ENCODE peak calls at places on chromosomes 11 and 22, in ten cellular contexts. One of them, this sample, is unnamed.

GRCh38 chr22:44406581-44407403 is 91.2 kb downstream of the RTL6 start:
- DNase-seq in cardiac fibroblast: no peak
- DNase-seq in AG09309: peak
- DNase-seq in OCI-LY7: no peak
- DNase-seq in RWPE1: no peak
- DNase-seq in stomach: no peak
- DNase-seq in gastrocnemius medialis: no peak
- DNase-seq in adrenal gland: no peak
- DNase-seq in A549: no peak
- DNase-seq in GM23338: peak
- DNase-seq in this sample: no peak

GRCh38 chr11:65113839-65114238 is 2.2 kb downstream of the TM7SF2 start:
- DNase-seq in A549: no peak
- DNase-seq in OCI-LY7: no peak
- DNase-seq in adrenal gland: peak
- DNase-seq in RWPE1: no peak
- DNase-seq in cardiac fibroblast: no peak
- DNase-seq in gastrocnemius medialis: no peak
- DNase-seq in GM23338: no peak
- DNase-seq in AG09309: no peak
- DNase-seq in stomach: no peak
- DNase-seq in this sample: no peak

GRCh38 chr11:69984457-69985261 is 93.5 kb upstream of the ANO1 start:
- DNase-seq in gastrocnemius medialis: no peak
- DNase-seq in OCI-LY7: no peak
- DNase-seq in GM23338: peak
- DNase-seq in RWPE1: no peak
- DNase-seq in adrenal gland: no peak
- DNase-seq in stomach: no peak
- DNase-seq in AG09309: no peak
- DNase-seq in cardiac fibroblast: no peak
- DNase-seq in A549: no peak
- DNase-seq in this sample: no peak

GRCh38 chr11:3002346-3002745 is 10.2 kb upstream of the NAP1L4 start:
- DNase-seq in GM23338: no peak
- DNase-seq in A549: no peak
- DNase-seq in cardiac fibroblast: no peak
- DNase-seq in adrenal gland: peak
- DNase-seq in gastrocnemius medialis: no peak
- DNase-seq in OCI-LY7: no peak
- DNase-seq in RWPE1: no peak
- DNase-seq in stomach: peak
- DNase-seq in AG09309: no peak
- DNase-seq in this sample: no peak

GRCh38 chr11:19980957-19981669 is 179.2 kb downstream of the DBX1 start:
- DNase-seq in AG09309: peak
- DNase-seq in OCI-LY7: no peak
- DNase-seq in RWPE1: no peak
- DNase-seq in cardiac fibroblast: peak
- DNase-seq in A549: no peak
- DNase-seq in gastrocnemius medialis: no peak
- DNase-seq in stomach: no peak
- DNase-seq in GM23338: no peak
- DNase-seq in adrenal gland: no peak
- DNase-seq in this sample: no peak

GRCh38 chr11:134751161-134751560 is 339.1 kb upstream of the B3GAT1 start:
- DNase-seq in RWPE1: no peak
- DNase-seq in A549: no peak
- DNase-seq in gastrocnemius medialis: no peak
- DNase-seq in adrenal gland: no peak
- DNase-seq in AG09309: no peak
- DNase-seq in GM23338: no peak
- DNase-seq in stomach: no peak
- DNase-seq in cardiac fibroblast: no peak
- DNase-seq in OCI-LY7: no peak
- DNase-seq in this sample: no peak

GRCh38 chr11:130518164-130518563 is 69.7 kb downstream of the ADAMTS15 start:
- DNase-seq in GM23338: no peak
- DNase-seq in gastrocnemius medialis: no peak
- DNase-seq in RWPE1: no peak
- DNase-seq in stomach: no peak
- DNase-seq in adrenal gland: no peak
- DNase-seq in AG09309: no peak
- DNase-seq in OCI-LY7: no peak
- DNase-seq in A549: no peak
- DNase-seq in cardiac fibroblast: no peak
- DNase-seq in this sample: no peak

GRCh38 chr22:41589260-41589600 is 410 bp downstream of the PMM1 start:
- DNase-seq in A549: no peak
- DNase-seq in OCI-LY7: peak
- DNase-seq in AG09309: no peak
- DNase-seq in cardiac fibroblast: peak
- DNase-seq in adrenal gland: peak
- DNase-seq in gastrocnemius medialis: no peak
- DNase-seq in RWPE1: no peak
- DNase-seq in stomach: peak
- DNase-seq in GM23338: peak
- DNase-seq in this sample: no peak

GRCh38 chr22:46577361-46578249 is 40.2 kb upstream of the CELSR1 start:
- DNase-seq in adrenal gland: peak
- DNase-seq in GM23338: no peak
- DNase-seq in OCI-LY7: no peak
- DNase-seq in RWPE1: no peak
- DNase-seq in cardiac fibroblast: no peak
- DNase-seq in stomach: no peak
- DNase-seq in AG09309: no peak
- DNase-seq in gastrocnemius medialis: no peak
- DNase-seq in A549: no peak
- DNase-seq in this sample: no peak

GRCh38 chr11:30508594-30508993 is 77.6 kb downstream of the MPPED2 start:
- DNase-seq in AG09309: no peak
- DNase-seq in gastrocnemius medialis: no peak
- DNase-seq in OCI-LY7: no peak
- DNase-seq in adrenal gland: no peak
- DNase-seq in cardiac fibroblast: no peak
- DNase-seq in A549: no peak
- DNase-seq in RWPE1: no peak
- DNase-seq in stomach: no peak
- DNase-seq in GM23338: no peak
- DNase-seq in this sample: no peak

GRCh38 chr11:104968365-104968855 is at the start of gene CASP4:
- DNase-seq in adrenal gland: no peak
- DNase-seq in A549: peak
- DNase-seq in gastrocnemius medialis: no peak
- DNase-seq in RWPE1: peak
- DNase-seq in cardiac fibroblast: peak
- DNase-seq in stomach: no peak
- DNase-seq in AG09309: peak
- DNase-seq in OCI-LY7: peak
- DNase-seq in GM23338: no peak
- DNase-seq in this sample: no peak

GRCh38 chr11:116501728-116502127 is 271.1 kb downstream of the BUD13 start:
- DNase-seq in OCI-LY7: no peak
- DNase-seq in cardiac fibroblast: no peak
- DNase-seq in stomach: no peak
- DNase-seq in A549: no peak
- DNase-seq in AG09309: no peak
- DNase-seq in gastrocnemius medialis: no peak
- DNase-seq in adrenal gland: no peak
- DNase-seq in RWPE1: no peak
- DNase-seq in GM23338: no peak
- DNase-seq in this sample: no peak

DNA sequence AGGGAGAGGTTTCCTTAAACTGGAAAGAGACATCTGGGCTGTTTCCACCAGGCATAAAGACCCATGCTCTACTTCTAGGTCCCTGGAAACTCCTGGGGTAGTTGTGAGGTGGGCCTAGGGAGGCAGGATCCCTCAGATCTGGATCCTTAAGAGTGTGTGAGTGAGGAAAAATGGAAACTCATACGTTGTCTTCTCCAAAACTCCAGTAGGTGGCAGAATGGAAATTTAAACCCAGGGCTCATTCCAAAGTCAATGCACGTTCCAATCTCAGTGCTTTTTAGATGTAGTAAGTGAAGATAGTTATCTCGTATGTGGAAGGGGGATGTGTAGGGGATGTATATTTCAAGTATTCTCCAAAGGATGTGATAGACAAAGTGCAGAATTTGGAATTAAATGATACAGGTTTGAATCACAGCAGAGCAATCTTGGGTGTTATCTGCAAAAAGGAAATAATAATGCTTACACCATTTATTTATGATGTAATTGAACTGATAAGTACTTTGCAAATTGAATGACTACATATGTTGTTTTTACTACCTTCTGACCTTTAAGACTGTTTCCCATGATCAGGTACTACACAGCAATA is 13.1 kb upstream of the MMP1 start:
- DNase-seq in adrenal gland: no peak
- DNase-seq in cardiac fibroblast: peak
- DNase-seq in stomach: no peak
- DNase-seq in A549: peak
- DNase-seq in RWPE1: no peak
- DNase-seq in GM23338: peak
- DNase-seq in AG09309: no peak
- DNase-seq in OCI-LY7: no peak
- DNase-seq in gastrocnemius medialis: no peak
- DNase-seq in this sample: no peak
- TF ChIP-seq CTCF in adrenal gland: no peak
- TF ChIP-seq CTCF in cardiac fibroblast: peak
- TF ChIP-seq CTCF in stomach: no peak
- TF ChIP-seq CTCF in A549: peak
- TF ChIP-seq CTCF in RWPE1: peak
- TF ChIP-seq CTCF in GM23338: peak
- TF ChIP-seq CTCF in AG09309: peak
- TF ChIP-seq CTCF in OCI-LY7: peak
- TF ChIP-seq CTCF in gastrocnemius medialis: no peak
- TF ChIP-seq CTCF in this sample: no peak

GRCh38 chr11:121416909-121417567 is 35.1 kb upstream of the SORL1 start:
- DNase-seq in A549: no peak
- DNase-seq in stomach: peak
- DNase-seq in adrenal gland: peak
- DNase-seq in gastrocnemius medialis: peak
- DNase-seq in cardiac fibroblast: peak
- DNase-seq in OCI-LY7: peak
- DNase-seq in GM23338: no peak
- DNase-seq in AG09309: peak
- DNase-seq in RWPE1: peak
- DNase-seq in this sample: peak

GRCh38 chr11:121415861-121416260 is 36.3 kb upstream of the SORL1 start:
- DNase-seq in adrenal gland: peak
- DNase-seq in OCI-LY7: no peak
- DNase-seq in stomach: no peak
- DNase-seq in A549: no peak
- DNase-seq in gastrocnemius medialis: no peak
- DNase-seq in RWPE1: peak
- DNase-seq in GM23338: no peak
- DNase-seq in cardiac fibroblast: peak
- DNase-seq in AG09309: no peak
- DNase-seq in this sample: no peak

GRCh38 chr11:121412000-121412587 is 40.0 kb upstream of the SORL1 start:
- DNase-seq in gastrocnemius medialis: no peak
- DNase-seq in cardiac fibroblast: no peak
- DNase-seq in AG09309: no peak
- DNase-seq in OCI-LY7: no peak
- DNase-seq in GM23338: no peak
- DNase-seq in adrenal gland: no peak
- DNase-seq in A549: no peak
- DNase-seq in stomach: no peak
- DNase-seq in RWPE1: no peak
- DNase-seq in this sample: no peak

GRCh38 chr11:121417607-121418006 is 34.5 kb upstream of the SORL1 start:
- DNase-seq in RWPE1: no peak
- DNase-seq in A549: no peak
- DNase-seq in AG09309: no peak
- DNase-seq in GM23338: no peak
- DNase-seq in OCI-LY7: no peak
- DNase-seq in stomach: no peak
- DNase-seq in gastrocnemius medialis: no peak
- DNase-seq in adrenal gland: no peak
- DNase-seq in cardiac fibroblast: no peak
- DNase-seq in this sample: no peak

DNA sequence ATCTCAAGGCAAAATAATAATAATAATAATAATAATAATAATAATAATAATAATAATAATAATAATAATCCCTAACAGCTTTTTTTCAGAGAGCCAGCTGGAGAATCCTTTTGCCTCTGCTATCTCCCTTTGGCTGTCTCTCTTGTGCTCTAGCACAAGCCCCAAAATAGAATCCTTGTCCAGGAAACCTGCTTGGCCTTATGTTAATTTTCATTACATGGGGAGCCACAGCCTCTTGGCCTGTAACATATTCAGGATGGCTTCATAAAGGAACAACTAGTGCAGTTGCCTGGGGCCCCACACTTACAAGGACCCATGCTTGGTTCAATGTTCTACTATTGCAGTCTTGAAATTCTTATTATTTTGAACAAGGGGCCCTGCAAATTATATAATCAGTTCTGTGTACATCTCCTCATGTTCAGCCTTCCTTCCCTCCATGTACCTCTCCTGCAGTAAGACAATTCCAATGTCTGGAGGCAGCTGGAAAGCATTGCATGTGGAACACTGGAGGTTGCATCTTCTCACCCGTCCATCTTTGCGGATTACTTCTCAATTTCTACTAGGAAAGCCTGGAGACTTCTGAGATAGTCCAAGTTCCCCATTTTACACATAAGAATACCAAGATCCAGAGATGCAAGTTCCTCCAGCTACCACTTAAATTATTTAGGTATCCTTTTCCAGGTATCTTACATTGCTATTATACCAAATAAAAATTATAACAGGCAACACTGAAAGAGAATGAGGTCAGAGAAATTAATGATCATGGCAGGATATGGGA is 37.8 kb upstream of the SORL1 start:
- DNase-seq in gastrocnemius medialis: no peak
- DNase-seq in cardiac fibroblast: no peak
- DNase-seq in GM23338: no peak
- DNase-seq in stomach: no peak
- DNase-seq in A549: no peak
- DNase-seq in OCI-LY7: no peak
- DNase-seq in RWPE1: no peak
- DNase-seq in AG09309: no peak
- DNase-seq in adrenal gland: no peak
- DNase-seq in this sample: no peak
- TF ChIP-seq CTCF in gastrocnemius medialis: no peak
- TF ChIP-seq CTCF in cardiac fibroblast: no peak
- TF ChIP-seq CTCF in GM23338: no peak
- TF ChIP-seq CTCF in stomach: no peak
- TF ChIP-seq CTCF in A549: no peak
- TF ChIP-seq CTCF in OCI-LY7: no peak
- TF ChIP-seq CTCF in RWPE1: no peak
- TF ChIP-seq CTCF in AG09309: no peak
- TF ChIP-seq CTCF in adrenal gland: no peak
- TF ChIP-seq CTCF in this sample: no peak

GRCh38 chr22:50271011-50271394 is 823 bp upstream of the MAPK11 start:
- DNase-seq in OCI-LY7: no peak
- DNase-seq in AG09309: no peak
- DNase-seq in cardiac fibroblast: no peak
- DNase-seq in adrenal gland: no peak
- DNase-seq in GM23338: no peak
- DNase-seq in RWPE1: no peak
- DNase-seq in A549: no peak
- DNase-seq in stomach: no peak
- DNase-seq in gastrocnemius medialis: no peak
- DNase-seq in this sample: no peak
- TF ChIP-seq CTCF in OCI-LY7: no peak
- TF ChIP-seq CTCF in AG09309: no peak
- TF ChIP-seq CTCF in cardiac fibroblast: no peak
- TF ChIP-seq CTCF in adrenal gland: no peak
- TF ChIP-seq CTCF in GM23338: no peak
- TF ChIP-seq CTCF in RWPE1: no peak
- TF ChIP-seq CTCF in A549: no peak
- TF ChIP-seq CTCF in stomach: no peak
- TF ChIP-seq CTCF in gastrocnemius medialis: no peak
- TF ChIP-seq CTCF in this sample: no peak

GRCh38 chr11:122711831-122712378 is 56.4 kb downstream of the UBASH3B start:
- DNase-seq in A549: no peak
- DNase-seq in stomach: no peak
- DNase-seq in gastrocnemius medialis: no peak
- DNase-seq in AG09309: no peak
- DNase-seq in GM23338: no peak
- DNase-seq in adrenal gland: no peak
- DNase-seq in OCI-LY7: peak
- DNase-seq in RWPE1: no peak
- DNase-seq in cardiac fibroblast: peak
- DNase-seq in this sample: no peak
- TF ChIP-seq CTCF in A549: no peak
- TF ChIP-seq CTCF in stomach: no peak
- TF ChIP-seq CTCF in gastrocnemius medialis: no peak
- TF ChIP-seq CTCF in AG09309: no peak
- TF ChIP-seq CTCF in GM23338: peak
- TF ChIP-seq CTCF in adrenal gland: no peak
- TF ChIP-seq CTCF in OCI-LY7: peak
- TF ChIP-seq CTCF in RWPE1: no peak
- TF ChIP-seq CTCF in cardiac fibroblast: peak
- TF ChIP-seq CTCF in this sample: no peak